ENCODE peak calls at places on chromosomes 16 and 17, in five cellular contexts. C is cardiac muscle cell, P is DND-41, S is adrenal gland, W is uterus. H is an unnamed sample.

GRCh38 chr16:88379694-88380040 is 3.1 kb upstream of the ZNF469 start:
- DNase-seq in C (no peak), P (no peak), S (no peak), W (no peak), H (no peak)

GRCh38 chr17:945672-946071 is 33.9 kb downstream of the NXN start:
- DNase-seq in C (no peak), P (no peak), S (no peak), W (no peak), H (no peak)

GRCh38 chr16:17469011-17469741 is 1.6 kb downstream of the XYLT1 start:
- DNase-seq in C (no peak), P (no peak), S (no peak), W (no peak), H (no peak)

GRCh38 chr17:51455931-51456330 is 195.6 kb downstream of the UTP18 start:
- DNase-seq in C (no peak), P (no peak), S (no peak), W (no peak), H (no peak)

GRCh38 chr17:71063127-71063526 is 893.8 kb downstream of the KCNJ2 start:
- DNase-seq in C (no peak), P (no peak), S (no peak), W (no peak), H (no peak)

GRCh38 chr16:25126820-25127232 is 15.3 kb downstream of the LCMT1 start:
- DNase-seq in C (peak), P (peak), S (peak), W (peak), H (no peak)

GRCh38 chr16:82845076-82845475 is 218.3 kb downstream of the CDH13 start:
- DNase-seq in C (peak), P (no peak), S (no peak), W (no peak), H (no peak)

GRCh38 chr16:70694088-70694487 is 8.2 kb upstream of the MTSS2 start:
- DNase-seq in C (no peak), P (no peak), S (peak), W (no peak), H (no peak)

GRCh38 chr16:49793244-49793643 is 62.7 kb downstream of the ZNF423 start:
- DNase-seq in C (no peak), P (no peak), S (no peak), W (no peak), H (no peak)

GRCh38 chr16:55861288-55861687 is 13.9 kb downstream of the CES5A start:
- DNase-seq in C (no peak), P (no peak), S (no peak), W (no peak), H (peak)
- TF ChIP-seq CTCF in C (no peak), P (no peak), S (no peak), W (no peak), H (no peak)

GRCh38 chr17:7613769-7614421 is 802 bp downstream of the FXR2 start:
- DNase-seq in C (no peak), P (no peak), S (no peak), W (no peak), H (peak)
- TF ChIP-seq CTCF in C (no peak), P (peak), S (no peak), W (no peak), H (no peak)

DNA sequence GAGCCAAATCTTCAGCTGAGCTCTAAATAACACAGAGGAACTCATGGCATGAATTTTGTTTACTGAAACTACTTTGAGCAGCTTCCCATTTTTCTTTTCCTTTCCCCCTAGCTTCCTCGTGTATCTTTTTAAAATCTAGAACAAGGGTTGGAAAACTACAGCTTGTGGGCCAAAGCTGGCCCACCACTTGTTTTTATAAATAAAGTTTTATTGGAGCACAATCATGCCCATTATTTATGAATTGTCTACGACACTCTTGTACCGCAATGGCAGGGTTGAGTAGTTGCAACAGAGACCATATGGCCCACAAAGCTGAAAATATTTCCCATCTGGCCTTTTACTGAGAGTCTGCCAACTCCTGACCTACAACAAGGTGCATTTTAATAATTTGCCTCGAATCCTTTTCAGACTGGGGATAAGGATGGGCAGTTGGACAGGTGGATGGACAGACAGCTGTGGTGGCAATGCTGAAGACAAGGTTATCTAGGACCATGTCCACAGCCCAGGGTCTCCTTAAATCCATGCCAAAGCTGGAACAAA is 87.7 kb downstream of the RMI2 start:
- DNase-seq in C (no peak), P (no peak), S (no peak), W (no peak), H (no peak)
- TF ChIP-seq CTCF in C (no peak), P (no peak), S (no peak), W (no peak), H (no peak)

GRCh38 chr17:37507108-37507507 is 17.4 kb downstream of the DUSP14 start:
- DNase-seq in C (no peak), P (no peak), S (no peak), W (no peak), H (no peak)
- TF ChIP-seq CTCF in C (no peak), P (no peak), S (no peak), W (no peak), H (no peak)

GRCh38 chr16:57376313-57376818 is 4.1 kb downstream of the CX3CL1 start:
- DNase-seq in C (no peak), P (no peak), S (no peak), W (no peak), H (no peak)

GRCh38 chr16:57371494-57372371 is 557 bp upstream of the CX3CL1 start:
- DNase-seq in C (no peak), P (no peak), S (peak), W (no peak), H (no peak)

GRCh38 chr16:57374067-57374534 is 1.8 kb downstream of the CX3CL1 start:
- DNase-seq in C (no peak), P (no peak), S (no peak), W (peak), H (no peak)

GRCh38 chr16:57373117-57373947 is 1.0 kb downstream of the CX3CL1 start:
- DNase-seq in C (no peak), P (no peak), S (no peak), W (no peak), H (no peak)

DNA sequence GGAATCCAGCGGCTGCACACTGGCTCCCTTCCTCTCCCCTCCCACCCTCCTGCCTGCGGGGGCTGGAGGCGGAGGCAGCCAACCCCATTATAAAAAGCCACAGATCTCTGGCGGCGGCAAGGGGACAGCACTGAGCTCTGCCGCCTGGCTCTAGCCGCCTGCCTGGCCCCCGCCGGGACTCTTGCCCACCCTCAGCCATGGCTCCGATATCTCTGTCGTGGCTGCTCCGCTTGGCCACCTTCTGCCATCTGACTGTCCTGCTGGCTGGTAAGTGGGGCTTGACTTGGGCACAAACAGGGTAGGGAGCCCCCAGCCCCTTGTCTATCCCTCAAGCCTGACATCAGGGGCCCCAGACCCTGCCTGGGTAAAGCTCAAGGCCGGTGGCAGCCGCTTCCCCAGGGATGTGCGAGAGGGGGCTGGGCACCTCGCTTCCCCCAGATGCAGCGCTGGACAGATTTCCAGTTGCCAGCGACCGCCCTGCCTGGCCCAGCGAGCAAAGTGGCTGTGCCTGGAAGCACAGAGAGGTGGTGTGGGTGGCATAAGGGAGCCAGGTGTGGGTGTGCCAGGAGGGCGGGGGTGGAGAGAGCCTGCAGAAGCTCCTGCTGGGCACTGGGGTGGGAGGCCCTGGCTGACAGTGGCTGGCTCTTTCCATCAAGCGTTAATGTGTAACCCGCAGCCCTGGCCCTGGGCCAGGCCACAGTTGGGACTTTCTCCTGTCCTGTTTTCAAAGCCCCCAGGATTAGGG is at the start of gene CX3CL1:
- DNase-seq in C (peak), P (no peak), S (no peak), W (peak), H (peak)
- TF ChIP-seq CTCF in C (peak), P (no peak), S (peak), W (no peak), H (no peak)